ENCODE peak calls at places on chromosomes 6 and 20, in four cellular contexts. One of them, this sample, is unnamed.

GRCh38 chr6:9401936-9402335 is 966.6 kb upstream of the SLC35B3 start:
- DNase-seq in GM12878: no peak
- DNase-seq in HepG2: no peak
- DNase-seq in K562: no peak
- DNase-seq in this sample: no peak

GRCh38 chr6:163659807-163660206 is 245.3 kb downstream of the QKI start:
- DNase-seq in GM12878: no peak
- DNase-seq in HepG2: no peak
- DNase-seq in K562: no peak
- DNase-seq in this sample: no peak

GRCh38 chr6:100099189-100100074 is 105.4 kb upstream of the MCHR2 start:
- DNase-seq in GM12878: no peak
- DNase-seq in HepG2: peak; percentile 27
- DNase-seq in K562: no peak
- DNase-seq in this sample: no peak

GRCh38 chr6:24428615-24429014 is 25.9 kb downstream of the MRS2 start:
- DNase-seq in GM12878: no peak
- DNase-seq in HepG2: no peak
- DNase-seq in K562: no peak
- DNase-seq in this sample: no peak

GRCh38 chr6:160519603-160520042 is 144.5 kb downstream of the LPA start:
- DNase-seq in GM12878: no peak
- DNase-seq in HepG2: no peak
- DNase-seq in K562: no peak
- DNase-seq in this sample: no peak

GRCh38 chr6:139303176-139303575 is 11.4 kb upstream of the TXLNB start:
- DNase-seq in GM12878: no peak
- DNase-seq in HepG2: no peak
- DNase-seq in K562: no peak
- DNase-seq in this sample: no peak

GRCh38 chr6:165220030-165220429 is 89.4 kb downstream of the C6orf118 start:
- DNase-seq in GM12878: no peak
- DNase-seq in HepG2: no peak
- DNase-seq in K562: no peak
- DNase-seq in this sample: no peak

GRCh38 chr6:125213936-125214335 is 60.4 kb downstream of the TPD52L1 start:
- DNase-seq in GM12878: no peak
- DNase-seq in HepG2: no peak
- DNase-seq in K562: no peak
- DNase-seq in this sample: no peak

GRCh38 chr6:3194535-3195376 is 32.7 kb downstream of the TUBB2B start:
- DNase-seq in GM12878: no peak
- DNase-seq in HepG2: no peak
- DNase-seq in K562: no peak
- DNase-seq in this sample: no peak

DNA sequence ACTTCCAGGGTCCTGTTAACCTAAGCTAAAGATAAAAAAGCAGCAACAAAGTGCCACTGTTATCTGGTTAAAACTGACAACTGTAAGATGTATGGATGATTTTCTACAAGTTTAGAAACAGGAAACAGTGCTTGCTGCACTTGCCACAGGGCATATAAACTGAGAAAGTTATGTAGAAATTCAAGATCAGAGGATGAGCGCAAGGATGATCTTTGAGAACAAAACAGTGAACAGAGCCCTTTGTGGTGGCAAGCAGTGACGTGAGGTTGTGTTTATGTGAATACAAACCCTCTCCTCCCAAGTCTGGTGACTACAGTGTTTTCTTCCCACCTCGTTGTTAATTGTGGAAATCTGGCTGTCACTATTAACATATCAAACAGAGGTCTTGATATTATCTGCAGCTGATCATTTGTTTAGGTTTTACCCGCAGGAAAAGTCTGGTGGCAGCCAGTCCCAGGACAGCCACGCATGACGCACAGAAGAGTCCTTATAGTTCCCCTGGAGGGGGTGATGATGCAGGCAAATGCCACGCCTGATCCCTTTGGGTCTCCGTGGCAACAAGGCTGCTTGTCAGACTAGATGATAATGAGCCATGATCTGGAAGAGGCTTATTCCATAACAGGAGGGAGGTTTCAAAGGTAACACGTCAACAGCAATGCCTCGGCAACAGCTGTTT is 43.1 kb upstream of the TNFAIP3 start:
- DNase-seq in GM12878: no peak
- DNase-seq in HepG2: no peak
- DNase-seq in K562: peak; percentile 51
- DNase-seq in this sample: no peak
- TF ChIP-seq ETV6 in GM12878: no peak
- TF ChIP-seq ETV6 in HepG2: no peak
- TF ChIP-seq ETV6 in K562: no peak
- TF ChIP-seq ETV6 in this sample: no peak

GRCh38 chr6:45328523-45328922 is 393 bp downstream of the RUNX2 start:
- DNase-seq in GM12878: no peak
- DNase-seq in HepG2: no peak
- DNase-seq in K562: no peak
- DNase-seq in this sample: no peak

GRCh38 chr6:45323656-45324224 is 4.4 kb upstream of the RUNX2 start:
- DNase-seq in GM12878: no peak
- DNase-seq in HepG2: no peak
- DNase-seq in K562: no peak
- DNase-seq in this sample: no peak

GRCh38 chr6:45326698-45327417 is 1.3 kb upstream of the RUNX2 start:
- DNase-seq in GM12878: no peak
- DNase-seq in HepG2: no peak
- DNase-seq in K562: no peak
- DNase-seq in this sample: no peak

DNA sequence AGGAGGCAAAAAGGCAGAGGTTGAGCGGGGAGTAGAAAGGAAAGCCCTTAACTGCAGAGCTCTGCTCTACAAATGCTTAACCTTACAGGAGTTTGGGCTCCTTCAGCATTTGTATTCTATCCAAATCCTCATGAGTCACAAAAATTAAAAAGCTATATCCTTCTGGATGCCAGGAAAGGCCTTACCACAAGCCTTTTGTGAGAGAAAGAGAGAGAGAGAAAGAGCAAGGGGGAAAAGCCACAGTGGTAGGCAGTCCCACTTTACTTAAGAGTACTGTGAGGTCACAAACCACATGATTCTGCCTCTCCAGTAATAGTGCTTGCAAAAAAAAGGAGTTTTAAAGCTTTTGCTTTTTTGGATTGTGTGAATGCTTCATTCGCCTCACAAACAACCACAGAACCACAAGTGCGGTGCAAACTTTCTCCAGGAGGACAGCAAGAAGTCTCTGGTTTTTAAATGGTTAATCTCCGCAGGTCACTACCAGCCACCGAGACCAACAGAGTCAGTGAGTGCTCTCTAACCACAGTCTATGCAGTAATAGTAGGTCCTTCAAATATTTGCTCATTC is at the start of gene RUNX2:
- DNase-seq in GM12878: no peak
- DNase-seq in HepG2: no peak
- DNase-seq in K562: no peak
- DNase-seq in this sample: no peak
- TF ChIP-seq ETV6 in GM12878: no peak
- TF ChIP-seq ETV6 in HepG2: no peak
- TF ChIP-seq ETV6 in K562: no peak
- TF ChIP-seq ETV6 in this sample: no peak

DNA sequence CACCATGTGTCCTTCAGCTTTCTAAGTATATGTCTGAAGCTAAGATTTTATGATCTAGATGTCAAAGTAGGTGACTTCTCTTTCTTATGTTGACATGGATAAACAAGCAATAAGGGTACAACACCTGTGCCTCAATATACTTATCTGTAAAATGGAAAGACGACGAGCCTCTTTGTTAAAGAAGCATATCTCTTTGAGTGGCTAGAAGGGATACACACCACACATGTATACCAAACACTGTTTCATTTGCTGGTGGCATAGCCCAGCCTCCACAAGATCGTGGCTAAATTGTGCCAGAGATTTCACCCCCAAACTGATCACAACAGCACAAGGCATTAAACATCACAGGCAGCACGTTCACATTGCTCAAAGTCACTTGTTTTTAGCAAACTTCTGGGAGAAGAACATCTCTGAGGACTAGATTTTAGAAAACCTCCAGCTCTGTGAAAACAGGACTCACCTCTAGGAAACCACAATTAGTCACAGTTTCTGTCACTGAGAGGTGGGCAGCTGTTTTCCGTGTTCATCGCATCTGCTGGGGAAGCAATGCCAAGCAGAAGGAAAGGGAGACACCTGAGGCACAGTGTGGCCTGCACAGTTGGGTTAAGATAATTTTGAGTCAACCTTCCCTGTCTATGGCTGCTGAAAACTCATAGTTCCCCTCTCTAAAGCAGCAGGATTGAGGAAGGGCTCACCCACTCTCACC is 263.0 kb upstream of the PLCB4 start:
- DNase-seq in GM12878: no peak
- DNase-seq in HepG2: no peak
- DNase-seq in K562: no peak
- DNase-seq in this sample: no peak
- TF ChIP-seq ETV6 in GM12878: no peak
- TF ChIP-seq ETV6 in HepG2: no peak
- TF ChIP-seq ETV6 in K562: no peak
- TF ChIP-seq ETV6 in this sample: no peak

DNA sequence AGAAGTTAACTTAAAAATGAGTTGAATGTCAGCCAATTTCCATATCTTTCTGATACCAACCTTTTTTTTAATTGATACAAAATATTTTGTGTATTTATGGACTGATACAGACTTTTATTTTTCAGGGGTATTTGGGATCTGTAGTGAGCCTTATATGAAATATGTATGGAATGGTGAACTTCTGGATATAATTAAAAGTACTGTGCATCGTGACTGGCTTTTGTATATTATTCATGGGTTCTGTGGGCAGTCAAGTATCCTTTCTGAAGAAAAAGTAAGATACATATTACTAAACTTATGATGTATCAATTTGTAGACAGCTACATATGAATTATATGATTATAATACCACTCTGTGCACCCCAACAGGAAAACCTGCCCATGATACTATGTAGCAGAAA is 47.1 kb downstream of the FIG4 start:
- DNase-seq in GM12878: no peak
- DNase-seq in HepG2: no peak
- DNase-seq in K562: no peak
- DNase-seq in this sample: no peak
- TF ChIP-seq ETV6 in GM12878: no peak
- TF ChIP-seq ETV6 in HepG2: no peak
- TF ChIP-seq ETV6 in K562: no peak
- TF ChIP-seq ETV6 in this sample: no peak

GRCh38 chr20:44089987-44090674 is 96.9 kb downstream of the JPH2 start:
- DNase-seq in GM12878: peak; percentile 57
- DNase-seq in HepG2: peak; percentile 25
- DNase-seq in K562: peak; percentile 62
- DNase-seq in this sample: no peak
- TF ChIP-seq ETV6 in GM12878: no peak
- TF ChIP-seq ETV6 in HepG2: no peak
- TF ChIP-seq ETV6 in K562: no peak
- TF ChIP-seq ETV6 in this sample: no peak

GRCh38 chr6:41571066-41571780 is 25.0 kb downstream of the FOXP4 start:
- DNase-seq in GM12878: no peak
- DNase-seq in HepG2: no peak
- DNase-seq in K562: no peak
- DNase-seq in this sample: peak; percentile 34
- TF ChIP-seq ETV6 in GM12878: no peak
- TF ChIP-seq ETV6 in HepG2: no peak
- TF ChIP-seq ETV6 in K562: no peak
- TF ChIP-seq ETV6 in this sample: no peak